ENCODE peak calls at places on chromosomes 3 and 15, in four cellular contexts. L is K562, X is fibroblast of lung, T is neural progenitor cell. E is an unnamed sample.

GRCh38 chr3:187571701-187572100 is 98.5 kb downstream of the SST start:
- DNase-seq in L (no peak), X (no peak), T (no peak), E (no peak)

GRCh38 chr3:183513046-183513706 is 42.3 kb downstream of the KLHL6 start:
- DNase-seq in L (no peak), T (no peak), X (no peak), E (no peak)

GRCh38 chr15:64596701-64597468 is 136.5 kb downstream of the ZNF609 start:
- DNase-seq in L (peak), T (peak), X (peak), E (no peak)

GRCh38 chr15:85667491-85668424 is 127.0 kb downstream of the KLHL25 start:
- DNase-seq in L (no peak), T (no peak), X (peak), E (peak)

GRCh38 chr15:55253580-55253979 is 36.0 kb downstream of the RAB27A start:
- DNase-seq in L (no peak), X (peak), T (no peak), E (peak)

GRCh38 chr3:9765865-9766264 is 3.9 kb downstream of the CAMK1 start:
- DNase-seq in L (peak), X (no peak), T (no peak), E (no peak)

GRCh38 chr3:194517333-194517732 is 30.5 kb upstream of the ATP13A3 start:
- DNase-seq in X (no peak), T (no peak), L (no peak), E (no peak)

GRCh38 chr3:30245805-30246622 is 360.4 kb upstream of the TGFBR2 start:
- DNase-seq in L (no peak), T (no peak), X (no peak), E (no peak)

GRCh38 chr3:95923496-95924210 is 890.7 kb upstream of the EPHA6 start:
- DNase-seq in X (peak), T (no peak), L (no peak), E (peak)

GRCh38 chr3:105997800-105998526 is 129.2 kb upstream of the CBLB start:
- DNase-seq in L (no peak), X (peak), T (no peak), E (peak)

GRCh38 chr3:123688241-123688747 is 103.4 kb upstream of the HACD2 start:
- DNase-seq in L (no peak), X (peak), T (no peak), E (peak)

GRCh38 chr3:150408232-150409124 is at the start of gene TSC22D2:
- DNase-seq in L (peak), X (peak), T (peak), E (peak)

GRCh38 chr15:51727141-51727897 is 10.1 kb downstream of the LYSMD2 start:
- DNase-seq in L (peak), T (no peak), X (peak), E (peak)

GRCh38 chr3:141828487-141829284 is 47.8 kb upstream of the ATP1B3 start:
- DNase-seq in T (peak), X (peak), L (no peak), E (peak)

GRCh38 chr3:38133209-38133556 is 3.7 kb downstream of the ACAA1 start:
- DNase-seq in X (no peak), L (no peak), T (no peak), E (no peak)

GRCh38 chr3:63863150-63864007 is at the start of the genes ATXN7 and THOC7:
- DNase-seq in X (peak), L (peak), T (peak), E (peak)

GRCh38 chr15:78264304-78265136 is at the start of gene DNAJA4:
- DNase-seq in L (no peak), X (peak), T (peak), E (no peak)

GRCh38 chr3:142890592-142890991 is 1.7 kb upstream of the PCOLCE2 start:
- DNase-seq in T (no peak), L (no peak), X (no peak), E (no peak)

GRCh38 chr15:52728899-52729298 is 49.7 kb upstream of the ATOSA start:
- DNase-seq in L (no peak), X (no peak), T (no peak), E (peak)

GRCh38 chr15:22944651-22945050 is 35.5 kb downstream of the CYFIP1 start:
- DNase-seq in X (no peak), L (no peak), T (no peak), E (peak)

GRCh38 chr3:71048948-71049347 is 534.6 kb downstream of the FOXP1 start:
- DNase-seq in T (no peak), X (no peak), L (no peak), E (peak)

GRCh38 chr15:66661432-66662096 is 40.5 kb upstream of the SMAD6 start:
- DNase-seq in X (no peak), L (peak), T (no peak), E (no peak)

GRCh38 chr3:108021533-108021932 is 69.3 kb downstream of the CD47 start:
- DNase-seq in T (no peak), L (no peak), X (no peak), E (no peak)

GRCh38 chr3:124347418-124347817 is 355.5 kb upstream of the ROPN1 start:
- DNase-seq in X (no peak), L (no peak), T (no peak), E (peak)

GRCh38 chr3:128923607-128924385 is 44.4 kb downstream of the ACAD9 start:
- DNase-seq in X (no peak), L (no peak), T (no peak), E (no peak)

GRCh38 chr15:90883971-90884718 is at the start of gene FES:
- DNase-seq in T (peak), L (no peak), X (peak), E (no peak)

GRCh38 chr3:1079641-1080040 is 13.2 kb upstream of the CNTN6 start:
- DNase-seq in X (no peak), L (no peak), T (peak), E (no peak)

GRCh38 chr3:1087066-1087555 is 5.7 kb upstream of the CNTN6 start:
- DNase-seq in L (no peak), X (peak), T (peak), E (peak)

DNA sequence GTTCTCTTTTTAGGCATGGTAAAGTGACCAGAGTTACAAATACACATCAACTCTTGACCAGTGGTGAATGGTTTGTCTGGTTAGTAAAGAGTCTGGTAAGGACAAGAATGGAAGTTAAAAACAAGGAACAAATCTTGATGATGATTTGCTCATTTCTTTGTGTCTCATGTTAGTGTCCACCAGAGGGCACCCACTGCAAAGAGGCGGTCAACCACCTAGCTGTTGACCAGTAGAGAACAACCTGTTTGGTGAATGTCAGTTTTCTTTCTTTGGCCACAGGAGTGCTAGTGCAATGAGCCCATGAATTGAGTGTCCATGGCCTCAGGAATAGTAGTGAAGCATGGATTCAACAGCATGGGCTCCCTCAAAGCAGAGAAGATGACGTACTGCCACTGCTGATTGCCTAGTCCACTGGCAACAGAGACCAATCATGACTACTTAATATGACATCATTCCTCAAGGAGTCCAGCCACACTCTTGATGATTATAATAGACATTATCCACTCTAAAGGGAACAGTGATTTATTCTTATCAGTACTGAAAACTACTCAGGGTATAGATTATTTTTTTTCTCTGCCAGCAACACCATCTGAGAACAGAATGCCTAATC is 10.7 kb upstream of the CNTN6 start:
- DNase-seq in L (no peak), X (peak), T (peak), E (peak)
- H2AFZ ChIP-seq in L (no peak), X (no peak), T (peak), E (no peak)

DNA sequence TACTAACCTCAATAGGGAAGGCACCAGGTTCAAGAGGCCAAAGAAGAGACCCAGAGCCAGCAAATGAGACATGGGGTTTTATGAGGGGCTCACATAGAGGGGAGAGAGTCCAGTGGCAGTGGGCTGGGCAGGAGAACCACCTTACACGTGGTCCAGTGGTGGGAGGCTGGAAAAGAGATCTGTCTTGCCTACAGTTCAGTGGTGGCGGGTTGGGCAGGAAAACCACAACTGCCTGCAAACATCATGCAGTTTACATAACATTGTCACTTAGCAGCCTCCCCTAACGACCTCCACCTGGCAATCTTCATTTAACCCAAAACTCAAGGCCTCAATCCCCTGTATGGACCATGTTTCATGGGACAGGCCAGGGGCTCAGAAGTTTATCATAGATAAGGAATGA is 29.1 kb downstream of the CRYGS start:
- DNase-seq in T (no peak), X (no peak), L (no peak), E (no peak)
- H2AFZ ChIP-seq in T (no peak), X (no peak), L (no peak), E (no peak)

DNA sequence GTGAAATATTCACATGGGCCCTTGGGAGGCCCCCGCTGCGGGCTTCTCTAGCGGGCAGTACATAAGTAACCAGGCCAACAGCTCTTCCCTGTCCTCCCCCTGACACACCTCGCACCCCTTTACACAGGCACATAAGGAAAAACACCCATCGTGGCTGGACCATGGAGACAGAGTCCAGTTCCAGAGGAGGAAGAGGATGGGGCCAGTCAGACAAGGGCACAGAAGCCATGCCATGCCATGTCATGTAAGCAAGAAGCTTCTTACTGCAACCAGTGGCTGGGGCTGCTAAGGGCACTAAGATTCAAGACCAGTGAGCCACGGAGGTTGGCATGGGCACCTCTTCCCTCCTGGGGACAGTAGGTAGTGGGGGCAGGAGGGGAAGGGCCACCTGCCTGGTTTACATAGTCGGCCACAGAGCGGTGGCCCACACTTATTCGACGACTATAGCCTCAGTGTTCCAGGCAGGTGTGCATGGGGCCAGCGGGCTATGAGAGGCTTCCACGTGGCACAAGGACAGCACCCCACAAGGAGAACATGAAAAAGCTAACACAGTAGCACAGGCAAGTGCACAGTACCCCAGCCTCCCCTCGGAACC is 5.7 kb upstream of the CYP11A1 start:
- DNase-seq in T (no peak), X (no peak), L (no peak), E (no peak)
- H2AFZ ChIP-seq in T (peak), X (no peak), L (peak), E (peak)

GRCh38 chr3:81443948-81444347 is 317.5 kb downstream of the GBE1 start:
- DNase-seq in L (no peak), T (no peak), X (no peak), E (peak)
- H2AFZ ChIP-seq in L (no peak), T (peak), X (no peak), E (peak)

GRCh38 chr3:48407542-48408099 is 22.3 kb downstream of the PLXNB1 start:
- DNase-seq in X (no peak), L (no peak), T (no peak), E (no peak)

GRCh38 chr3:48404440-48405342 is 25.2 kb downstream of the PLXNB1 start:
- DNase-seq in X (no peak), T (no peak), L (no peak), E (no peak)

GRCh38 chr3:48405343-48405881 is 24.5 kb downstream of the PLXNB1 start:
- DNase-seq in L (no peak), X (no peak), T (no peak), E (no peak)

GRCh38 chr3:48406443-48407431 is 23.1 kb downstream of the PLXNB1 start:
- DNase-seq in L (no peak), X (no peak), T (no peak), E (no peak)

DNA sequence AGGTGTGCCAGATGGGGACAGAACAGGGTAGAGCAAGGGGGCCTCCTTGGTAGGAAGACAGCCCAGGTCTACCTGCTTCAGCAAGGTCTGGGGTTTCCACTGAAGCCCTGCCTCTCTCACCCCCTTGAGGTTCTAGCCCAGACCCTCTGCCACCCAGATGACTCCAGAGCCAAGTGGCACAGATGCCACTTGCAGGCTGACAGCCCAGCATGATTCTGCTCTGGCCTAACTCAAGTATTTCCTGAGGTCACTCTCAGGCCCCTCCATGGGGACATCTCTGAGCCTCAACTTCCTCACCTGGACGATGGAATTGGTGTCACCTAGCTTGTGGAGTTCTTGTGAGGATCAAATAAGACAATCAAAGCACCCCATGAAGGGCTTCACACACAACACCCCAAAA is 23.9 kb downstream of the PLXNB1 start:
- DNase-seq in L (no peak), X (no peak), T (no peak), E (no peak)
- H2AFZ ChIP-seq in L (no peak), X (no peak), T (no peak), E (no peak)

GRCh38 chr15:42094512-42094963 is at the start of gene PLA2G4D:
- DNase-seq in L (no peak), T (no peak), X (no peak), E (peak)
- H2AFZ ChIP-seq in L (no peak), T (no peak), X (no peak), E (no peak)

GRCh38 chr3:72289708-72290104 is 504.8 kb upstream of the PROK2 start:
- DNase-seq in X (no peak), L (peak), T (no peak), E (no peak)
- H2AFZ ChIP-seq in X (no peak), L (peak), T (no peak), E (no peak)